ENCODE peak calls at places on chromosomes 6 and 20, in five cellular contexts. B is transverse colon, F is HCT116, D is sigmoid colon, H is Panc1. A is an unnamed sample.

GRCh38 chr6:107698146-107698545 is 126.0 kb downstream of the SCML4 start:
- DNase-seq in B (no peak), F (no peak), D (no peak), H (no peak), A (no peak)

GRCh38 chr6:41536884-41537347 is 9.3 kb upstream of the FOXP4 start:
- DNase-seq in B (peak; percentile 82), F (peak; percentile 18), D (no peak), H (no peak), A (peak; percentile 93)

GRCh38 chr20:23419995-23420901 is 1.0 kb downstream of the NAPB start:
- DNase-seq in B (peak; percentile 57), F (no peak), D (peak; percentile 76), H (no peak), A (peak; percentile 89)

GRCh38 chr6:125558907-125559306 is 190.5 kb upstream of the HEY2 start:
- DNase-seq in B (no peak), F (no peak), D (no peak), H (no peak), A (no peak)

GRCh38 chr20:63061051-63061531 is 54.3 kb upstream of the BHLHE23 start:
- DNase-seq in B (no peak), F (no peak), D (peak; percentile 34), H (no peak), A (no peak)

GRCh38 chr20:41248371-41249024 is 69.0 kb downstream of the ZHX3 start:
- DNase-seq in B (no peak), F (no peak), D (no peak), H (no peak), A (no peak)

GRCh38 chr20:44460795-44461141 is 14.9 kb upstream of the TTPAL start:
- DNase-seq in B (no peak), F (peak; percentile 31), D (no peak), H (no peak), A (no peak)

GRCh38 chr20:35359335-35359997 is 52.3 kb downstream of the UQCC1 start:
- DNase-seq in B (no peak), F (no peak), D (no peak), H (no peak), A (no peak)

GRCh38 chr20:48690888-48691287 is 136.9 kb downstream of the PREX1 start:
- DNase-seq in B (peak; percentile 78), F (no peak), D (no peak), H (no peak), A (no peak)

GRCh38 chr6:7051780-7052440 is 55.9 kb upstream of the RREB1 start:
- DNase-seq in B (peak; percentile 74), F (no peak), D (peak; percentile 77), H (no peak), A (peak; percentile 65)

GRCh38 chr20:15578059-15578458 is 995.2 kb downstream of the KIF16B start:
- DNase-seq in B (no peak), F (no peak), D (no peak), H (no peak), A (no peak)

GRCh38 chr20:59157961-59158541 is 5.6 kb upstream of the ZNF831 start:
- DNase-seq in B (no peak), F (no peak), D (no peak), H (no peak), A (no peak)

GRCh38 chr20:17928211-17928611 is 40.4 kb downstream of the SNX5 start:
- DNase-seq in B (no peak), F (no peak), D (no peak), H (no peak), A (no peak)

GRCh38 chr6:3287976-3288707 is 29.4 kb downstream of the PSMG4 start:
- DNase-seq in B (peak; percentile 6), F (no peak), D (peak; percentile 37), H (no peak), A (no peak)

GRCh38 chr20:29302979-29303644 is 1954.4 kb upstream of the DEFB115 start:
- DNase-seq in B (no peak), F (no peak), D (peak; percentile 55), H (no peak), A (no peak)

GRCh38 chr20:15187612-15188011 is 850.2 kb upstream of the FLRT3 start:
- DNase-seq in B (no peak), F (no peak), D (no peak), H (no peak), A (no peak)

GRCh38 chr6:131916847-131917246 is 34.3 kb downstream of the CCN2 start:
- DNase-seq in B (no peak), F (no peak), D (no peak), H (no peak), A (no peak)

GRCh38 chr6:106827081-106827480 is 147.4 kb downstream of the CD24 start:
- DNase-seq in B (no peak), F (no peak), D (no peak), H (no peak), A (no peak)

GRCh38 chr20:63449025-63449424 is 23.4 kb downstream of the KCNQ2 start:
- DNase-seq in B (no peak), F (no peak), D (no peak), H (no peak), A (no peak)

GRCh38 chr20:11242320-11242719 is 568.5 kb upstream of the JAG1 start:
- DNase-seq in B (no peak), F (no peak), D (no peak), H (no peak), A (no peak)

GRCh38 chr6:87683890-87684289 is 18.1 kb downstream of the AKIRIN2 start:
- DNase-seq in B (no peak), F (no peak), D (no peak), H (no peak), A (no peak)

GRCh38 chr20:59572515-59572914 is 31.8 kb upstream of the PHACTR3 start:
- DNase-seq in B (no peak), F (no peak), D (no peak), H (no peak), A (no peak)

GRCh38 chr20:22338140-22338708 is 246.1 kb downstream of the FOXA2 start:
- DNase-seq in B (no peak), F (no peak), D (no peak), H (no peak), A (no peak)

GRCh38 chr6:137903933-137904821 is 37.1 kb downstream of the TNFAIP3 start:
- DNase-seq in B (no peak), F (peak; percentile 10), D (no peak), H (no peak), A (no peak)

GRCh38 chr6:91299544-91300491 is 712.9 kb upstream of the MAP3K7 start:
- DNase-seq in B (peak; percentile 14), F (no peak), D (peak; percentile 66), H (no peak), A (no peak)

GRCh38 chr20:18090044-18090443 is 32.3 kb upstream of the OVOL2 start:
- DNase-seq in B (no peak), F (no peak), D (no peak), H (no peak), A (no peak)

GRCh38 chr20:731891-732560 is 36.3 kb downstream of the SLC52A3 start:
- DNase-seq in B (no peak), F (no peak), D (no peak), H (no peak), A (no peak)

GRCh38 chr6:39060467-39061160 is 12.0 kb downstream of the GLP1R start:
- DNase-seq in B (no peak), F (no peak), D (no peak), H (no peak), A (no peak)

GRCh38 chr20:33656010-33656782 is 5.9 kb upstream of the C20orf144 start:
- DNase-seq in B (no peak), F (no peak), D (peak; percentile 63), H (no peak), A (no peak)

GRCh38 chr6:130622142-130622541 is 205.1 kb upstream of the SMLR1 start:
- DNase-seq in B (no peak), F (no peak), D (no peak), H (no peak), A (no peak)

GRCh38 chr20:1190847-1191246 is 6.1 kb upstream of the TMEM74B start:
- DNase-seq in B (no peak), F (no peak), D (no peak), H (no peak), A (no peak)

GRCh38 chr6:44629636-44630035 is 242.1 kb downstream of the CDC5L start:
- DNase-seq in B (no peak), F (no peak), D (no peak), H (no peak), A (no peak)

GRCh38 chr20:41080866-41081265 is 52.2 kb downstream of the TOP1 start:
- DNase-seq in B (no peak), F (no peak), D (no peak), H (no peak), A (no peak)

GRCh38 chr6:151205971-151206600 is 33.7 kb upstream of the AKAP12 start:
- DNase-seq in B (no peak), F (no peak), D (no peak), H (no peak), A (no peak)

GRCh38 chr6:10112871-10113584 is 301.8 kb downstream of the TFAP2A start:
- DNase-seq in B (no peak), F (no peak), D (no peak), H (no peak), A (no peak)
- TF ChIP-seq POLR2AphosphoS5 in B (no peak), F (no peak), D (no peak), H (no peak), A (no peak)

DNA sequence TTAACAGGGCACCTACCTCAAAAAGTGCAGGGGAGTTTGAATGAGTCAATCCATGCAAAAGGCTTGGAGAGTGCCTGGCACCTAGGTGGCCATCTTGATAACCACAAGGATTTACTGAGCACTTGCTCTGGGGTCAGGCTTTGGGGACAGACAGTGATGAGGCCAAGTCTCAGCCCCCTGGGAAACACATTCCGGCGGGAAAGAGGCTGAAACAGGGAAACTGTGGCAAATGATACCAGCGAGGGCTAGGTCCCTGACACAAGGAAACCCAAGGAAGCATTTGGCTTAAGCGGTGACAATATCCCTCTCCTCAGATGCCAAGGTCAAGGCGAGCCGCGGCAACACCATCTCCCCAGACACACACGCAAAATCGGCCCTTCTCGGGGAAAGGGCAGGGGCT is 527 bp upstream of the DOK5 start:
- DNase-seq in B (no peak), F (no peak), D (no peak), H (no peak), A (no peak)
- H3K27ac ChIP-seq in B (no peak overlapping the region), F (no peak overlapping the region), D (no peak overlapping the region), H (no peak overlapping the region), A (peak overlapping the region; percentile 42)

GRCh38 chr6:136037246-136037884 is 185.9 kb downstream of the PDE7B start:
- DNase-seq in B (no peak), F (no peak), D (no peak), H (no peak), A (no peak)
- H3K4me1 ChIP-seq in B (peaks cover 3% of the 10 kb centered on the region), F (no peaks in the 10 kb centered on the region), D (no peaks in the 10 kb centered on the region), H (no peaks in the 10 kb centered on the region), A (peaks cover 14% of the 10 kb centered on the region)

GRCh38 chr6:139738801-139739490 is 364.5 kb upstream of the CITED2 start:
- DNase-seq in B (no peak), F (no peak), D (no peak), H (no peak), A (no peak)
- TF ChIP-seq POLR2AphosphoS5 in B (no peak), F (no peak), D (no peak), H (no peak), A (no peak)

DNA sequence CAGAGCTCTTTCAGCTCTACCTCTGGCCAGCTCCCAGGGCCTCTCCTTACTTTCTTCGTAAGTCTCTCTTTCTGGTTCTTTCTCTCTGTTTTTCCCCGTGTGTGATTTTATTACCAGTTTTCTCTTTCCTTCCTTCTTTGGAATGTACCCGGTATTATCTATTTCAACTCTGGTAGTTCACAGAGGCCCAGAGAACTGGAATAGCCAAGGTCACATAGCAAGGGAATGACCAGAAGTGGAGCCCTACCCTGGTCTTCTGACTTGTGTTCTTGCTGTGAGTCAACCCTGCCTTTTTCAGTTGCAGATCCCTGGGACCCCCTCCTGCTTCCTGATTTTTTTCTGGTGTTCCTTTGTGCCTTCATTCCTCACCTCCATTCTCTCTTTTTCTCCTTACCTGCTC is 764 bp upstream of the RNF39 start:
- DNase-seq in B (no peak), F (no peak), D (no peak), H (no peak), A (no peak)
- H3K27ac ChIP-seq in B (no peak overlapping the region), F (peak overlapping the region; percentile 38), D (no peak overlapping the region), H (no peak overlapping the region), A (peak overlapping the region; percentile 78)